ENCODE peak calls at places on chromosomes 13 and 19, in six cellular contexts. One of them, this sample, is unnamed.

GRCh38 chr13:78401833-78402232 is 201.5 kb downstream of the POU4F1 start:
- DNase-seq in H54: no peak
- DNase-seq in activated CD8-positive, alpha-beta memory T cell treated with anti-CD3 and anti-CD28 coated beads for 48 hours: no peak
- DNase-seq in dermis microvascular lymphatic vessel endothelial cell: no peak
- DNase-seq in GM23248: no peak
- DNase-seq in BJ: no peak
- DNase-seq in this sample: no peak

GRCh38 chr19:9406798-9407352 is 28.5 kb downstream of the ZNF266 start:
- DNase-seq in H54: peak; percentile 61
- DNase-seq in activated CD8-positive, alpha-beta memory T cell treated with anti-CD3 and anti-CD28 coated beads for 48 hours: no peak
- DNase-seq in dermis microvascular lymphatic vessel endothelial cell: no peak
- DNase-seq in GM23248: peak; percentile 95
- DNase-seq in BJ: peak; percentile 43
- DNase-seq in this sample: peak; percentile 84

GRCh38 chr13:99758465-99759162 is 213.0 kb downstream of the ZIC5 start:
- DNase-seq in H54: no peak
- DNase-seq in activated CD8-positive, alpha-beta memory T cell treated with anti-CD3 and anti-CD28 coated beads for 48 hours: no peak
- DNase-seq in dermis microvascular lymphatic vessel endothelial cell: no peak
- DNase-seq in GM23248: no peak
- DNase-seq in BJ: no peak
- DNase-seq in this sample: no peak

GRCh38 chr13:49421391-49421790 is 22.5 kb downstream of the CAB39L start:
- DNase-seq in H54: no peak
- DNase-seq in activated CD8-positive, alpha-beta memory T cell treated with anti-CD3 and anti-CD28 coated beads for 48 hours: no peak
- DNase-seq in dermis microvascular lymphatic vessel endothelial cell: no peak
- DNase-seq in GM23248: no peak
- DNase-seq in BJ: no peak
- DNase-seq in this sample: peak; percentile 11

GRCh38 chr19:12126707-12127106 is 13.4 kb downstream of the ZNF20 start:
- DNase-seq in H54: no peak
- DNase-seq in activated CD8-positive, alpha-beta memory T cell treated with anti-CD3 and anti-CD28 coated beads for 48 hours: no peak
- DNase-seq in dermis microvascular lymphatic vessel endothelial cell: no peak
- DNase-seq in GM23248: peak; percentile 62
- DNase-seq in BJ: no peak
- DNase-seq in this sample: no peak

GRCh38 chr13:100347941-100348340 is 240.6 kb downstream of the GGACT start:
- DNase-seq in H54: no peak
- DNase-seq in activated CD8-positive, alpha-beta memory T cell treated with anti-CD3 and anti-CD28 coated beads for 48 hours: no peak
- DNase-seq in dermis microvascular lymphatic vessel endothelial cell: peak; percentile 90
- DNase-seq in GM23248: no peak
- DNase-seq in BJ: no peak
- DNase-seq in this sample: no peak

GRCh38 chr19:12880551-12881171 is 588 bp downstream of the DNASE2 start:
- DNase-seq in H54: peak; percentile 52
- DNase-seq in activated CD8-positive, alpha-beta memory T cell treated with anti-CD3 and anti-CD28 coated beads for 48 hours: no peak
- DNase-seq in dermis microvascular lymphatic vessel endothelial cell: no peak
- DNase-seq in GM23248: peak; percentile 54
- DNase-seq in BJ: no peak
- DNase-seq in this sample: peak; percentile 25

GRCh38 chr13:47146136-47146535 is 249.3 kb upstream of the HTR2A start:
- DNase-seq in H54: no peak
- DNase-seq in activated CD8-positive, alpha-beta memory T cell treated with anti-CD3 and anti-CD28 coated beads for 48 hours: no peak
- DNase-seq in dermis microvascular lymphatic vessel endothelial cell: no peak
- DNase-seq in GM23248: peak; percentile 26
- DNase-seq in BJ: no peak
- DNase-seq in this sample: peak; percentile 68

GRCh38 chr13:106105153-106105552 is 430.3 kb downstream of the EFNB2 start:
- DNase-seq in H54: no peak
- DNase-seq in activated CD8-positive, alpha-beta memory T cell treated with anti-CD3 and anti-CD28 coated beads for 48 hours: no peak
- DNase-seq in dermis microvascular lymphatic vessel endothelial cell: no peak
- DNase-seq in GM23248: peak; percentile 27
- DNase-seq in BJ: no peak
- DNase-seq in this sample: peak; percentile 46

GRCh38 chr19:28199323-28199722 is 1013.6 kb downstream of the UQCRFS1 start:
- DNase-seq in H54: no peak
- DNase-seq in activated CD8-positive, alpha-beta memory T cell treated with anti-CD3 and anti-CD28 coated beads for 48 hours: no peak
- DNase-seq in dermis microvascular lymphatic vessel endothelial cell: no peak
- DNase-seq in GM23248: no peak
- DNase-seq in BJ: no peak
- DNase-seq in this sample: no peak

GRCh38 chr19:40006273-40006691 is 9.4 kb downstream of the ZNF546 start:
- DNase-seq in H54: peak; percentile 70
- DNase-seq in activated CD8-positive, alpha-beta memory T cell treated with anti-CD3 and anti-CD28 coated beads for 48 hours: no peak
- DNase-seq in dermis microvascular lymphatic vessel endothelial cell: peak; percentile 21
- DNase-seq in GM23248: peak; percentile 81
- DNase-seq in BJ: no peak
- DNase-seq in this sample: peak; percentile 94

GRCh38 chr19:28990522-28990921 is 222.4 kb downstream of the UQCRFS1 start:
- DNase-seq in H54: no peak
- DNase-seq in activated CD8-positive, alpha-beta memory T cell treated with anti-CD3 and anti-CD28 coated beads for 48 hours: no peak
- DNase-seq in dermis microvascular lymphatic vessel endothelial cell: no peak
- DNase-seq in GM23248: no peak
- DNase-seq in BJ: no peak
- DNase-seq in this sample: no peak

GRCh38 chr13:32645854-32646253 is 59.6 kb downstream of the PDS5B start:
- DNase-seq in H54: no peak
- DNase-seq in activated CD8-positive, alpha-beta memory T cell treated with anti-CD3 and anti-CD28 coated beads for 48 hours: no peak
- DNase-seq in dermis microvascular lymphatic vessel endothelial cell: no peak
- DNase-seq in GM23248: no peak
- DNase-seq in BJ: no peak
- DNase-seq in this sample: no peak

GRCh38 chr13:65913173-65913572 is 1317.0 kb downstream of the PCDH9 start:
- DNase-seq in H54: no peak
- DNase-seq in activated CD8-positive, alpha-beta memory T cell treated with anti-CD3 and anti-CD28 coated beads for 48 hours: no peak
- DNase-seq in dermis microvascular lymphatic vessel endothelial cell: no peak
- DNase-seq in GM23248: peak; percentile 64
- DNase-seq in BJ: peak; percentile 61
- DNase-seq in this sample: peak; percentile 30

GRCh38 chr13:101170306-101170705 is 246.0 kb downstream of the NALCN start:
- DNase-seq in H54: no peak
- DNase-seq in activated CD8-positive, alpha-beta memory T cell treated with anti-CD3 and anti-CD28 coated beads for 48 hours: no peak
- DNase-seq in dermis microvascular lymphatic vessel endothelial cell: no peak
- DNase-seq in GM23248: no peak
- DNase-seq in BJ: no peak
- DNase-seq in this sample: no peak

GRCh38 chr13:26062853-26063444 is 11.1 kb upstream of the SHISA2 start:
- DNase-seq in H54: no peak
- DNase-seq in activated CD8-positive, alpha-beta memory T cell treated with anti-CD3 and anti-CD28 coated beads for 48 hours: no peak
- DNase-seq in dermis microvascular lymphatic vessel endothelial cell: peak; percentile 48
- DNase-seq in GM23248: peak; percentile 63
- DNase-seq in BJ: no peak
- DNase-seq in this sample: peak; percentile 68

GRCh38 chr19:19217110-19217509 is 5.4 kb downstream of the NCAN start:
- DNase-seq in H54: no peak
- DNase-seq in activated CD8-positive, alpha-beta memory T cell treated with anti-CD3 and anti-CD28 coated beads for 48 hours: no peak
- DNase-seq in dermis microvascular lymphatic vessel endothelial cell: no peak
- DNase-seq in GM23248: peak; percentile 26
- DNase-seq in BJ: no peak
- DNase-seq in this sample: peak; percentile 47

GRCh38 chr19:45492627-45493470 is 4.0 kb downstream of the RTN2 start:
- DNase-seq in H54: no peak
- DNase-seq in activated CD8-positive, alpha-beta memory T cell treated with anti-CD3 and anti-CD28 coated beads for 48 hours: no peak
- DNase-seq in dermis microvascular lymphatic vessel endothelial cell: no peak
- DNase-seq in GM23248: peak; percentile 73
- DNase-seq in BJ: peak; percentile 47
- DNase-seq in this sample: no peak

GRCh38 chr19:17610384-17610783 is 54.9 kb downstream of the COLGALT1 start:
- DNase-seq in H54: peak; percentile 82
- DNase-seq in activated CD8-positive, alpha-beta memory T cell treated with anti-CD3 and anti-CD28 coated beads for 48 hours: no peak
- DNase-seq in dermis microvascular lymphatic vessel endothelial cell: no peak
- DNase-seq in GM23248: peak; percentile 44
- DNase-seq in BJ: no peak
- DNase-seq in this sample: peak; percentile 40

GRCh38 chr13:29435125-29435911 is 160.2 kb downstream of the SLC7A1 start:
- DNase-seq in H54: no peak
- DNase-seq in activated CD8-positive, alpha-beta memory T cell treated with anti-CD3 and anti-CD28 coated beads for 48 hours: no peak
- DNase-seq in dermis microvascular lymphatic vessel endothelial cell: no peak
- DNase-seq in GM23248: peak; percentile 94
- DNase-seq in BJ: peak; percentile 67
- DNase-seq in this sample: peak; percentile 88

GRCh38 chr19:38142176-38143035 is 81.6 kb downstream of the DPF1 start:
- DNase-seq in H54: peak; percentile 79
- DNase-seq in activated CD8-positive, alpha-beta memory T cell treated with anti-CD3 and anti-CD28 coated beads for 48 hours: peak; percentile 19
- DNase-seq in dermis microvascular lymphatic vessel endothelial cell: peak; percentile 15
- DNase-seq in GM23248: peak; percentile 74
- DNase-seq in BJ: no peak
- DNase-seq in this sample: peak; percentile 47

GRCh38 chr19:49361438-49362047 is 673 bp downstream of the TEAD2 start:
- DNase-seq in H54: peak; percentile 73
- DNase-seq in activated CD8-positive, alpha-beta memory T cell treated with anti-CD3 and anti-CD28 coated beads for 48 hours: no peak
- DNase-seq in dermis microvascular lymphatic vessel endothelial cell: peak; percentile 88
- DNase-seq in GM23248: peak; percentile 75
- DNase-seq in BJ: peak; percentile 32
- DNase-seq in this sample: peak; percentile 61

GRCh38 chr13:59960683-59961082 is 203.0 kb downstream of the DIAPH3 start:
- DNase-seq in H54: no peak
- DNase-seq in activated CD8-positive, alpha-beta memory T cell treated with anti-CD3 and anti-CD28 coated beads for 48 hours: no peak
- DNase-seq in dermis microvascular lymphatic vessel endothelial cell: peak; percentile 35
- DNase-seq in GM23248: peak; percentile 32
- DNase-seq in BJ: no peak
- DNase-seq in this sample: no peak

GRCh38 chr19:36573948-36574726 is 1.0 kb upstream of the ZNF529 start:
- DNase-seq in H54: no peak
- DNase-seq in activated CD8-positive, alpha-beta memory T cell treated with anti-CD3 and anti-CD28 coated beads for 48 hours: no peak
- DNase-seq in dermis microvascular lymphatic vessel endothelial cell: no peak
- DNase-seq in GM23248: peak; percentile 62
- DNase-seq in BJ: no peak
- DNase-seq in this sample: peak; percentile 42

GRCh38 chr19:40217027-40217810 is 965 bp downstream of the TTC9B start:
- DNase-seq in H54: no peak
- DNase-seq in activated CD8-positive, alpha-beta memory T cell treated with anti-CD3 and anti-CD28 coated beads for 48 hours: no peak
- DNase-seq in dermis microvascular lymphatic vessel endothelial cell: no peak
- DNase-seq in GM23248: peak; percentile 21
- DNase-seq in BJ: no peak
- DNase-seq in this sample: no peak

GRCh38 chr19:10923503-10924076 is 4.8 kb downstream of the YIPF2 start:
- DNase-seq in H54: no peak
- DNase-seq in activated CD8-positive, alpha-beta memory T cell treated with anti-CD3 and anti-CD28 coated beads for 48 hours: no peak
- DNase-seq in dermis microvascular lymphatic vessel endothelial cell: no peak
- DNase-seq in GM23248: no peak
- DNase-seq in BJ: no peak
- DNase-seq in this sample: no peak

This sample was measured in M059J.